ENCODE peak calls at places on chromosome 6, in six cellular contexts. O is astrocyte, F is IMR-90, S is left ventricle myocardium inferior, K is SJSA1, I is endothelial cell of umbilical vein. P is an unnamed sample. For H3K9me3, the result is how much of the 10 kb centered on the place peaks cover.

GRCh38 chr6:33732819-33733218 is 13.9 kb downstream of the IP6K3 start:
- DNase-seq in S (no peak), F (peak), K (no peak), O (no peak), I (no peak), P (no peak)

GRCh38 chr6:132812255-132812732 is 2.1 kb upstream of the RPS12 start:
- DNase-seq in I (peak), F (peak), S (no peak), O (peak), K (peak), P (no peak)

GRCh38 chr6:37032239-37032638 is 26.8 kb downstream of the FGD2 start:
- DNase-seq in F (no peak), I (no peak), O (no peak), S (no peak), K (no peak), P (no peak)

GRCh38 chr6:71510057-71510713 is 221.6 kb downstream of the OGFRL1 start:
- DNase-seq in O (peak), K (peak), I (peak), F (peak), S (peak), P (peak)

GRCh38 chr6:26027491-26028211 is 59.6 kb upstream of the HFE start:
- DNase-seq in F (no peak), S (no peak), K (no peak), O (no peak), I (no peak), P (no peak)

GRCh38 chr6:63887011-63887751 is 251.6 kb downstream of the PHF3 start:
- DNase-seq in F (no peak), I (no peak), S (no peak), K (no peak), O (no peak), P (no peak)

GRCh38 chr6:72624557-72625160 is 2.8 kb downstream of the KCNQ5 start:
- DNase-seq in S (no peak), K (no peak), I (no peak), O (no peak), F (peak), P (no peak)

GRCh38 chr6:20755631-20756030 is 221.4 kb downstream of the CDKAL1 start:
- DNase-seq in O (no peak), I (no peak), F (peak), K (no peak), S (no peak), P (no peak)

GRCh38 chr6:154732824-154733609 is at the start of gene SCAF8:
- DNase-seq in I (peak), S (peak), K (peak), F (peak), O (peak), P (peak)

GRCh38 chr6:50724381-50725124 is 11.2 kb downstream of the TFAP2D start:
- DNase-seq in I (no peak), S (no peak), F (no peak), K (no peak), O (no peak), P (no peak)

GRCh38 chr6:15362274-15363160 is 116.6 kb downstream of the JARID2 start:
- DNase-seq in K (no peak), S (no peak), F (no peak), I (no peak), O (no peak), P (no peak)

GRCh38 chr6:97819680-97820079 is 536.7 kb upstream of the MMS22L start:
- DNase-seq in K (no peak), S (no peak), I (no peak), O (no peak), F (no peak), P (no peak)

GRCh38 chr6:25868784-25869183 is 5.3 kb downstream of the SLC17A3 start:
- DNase-seq in S (no peak), O (no peak), F (no peak), I (no peak), K (no peak), P (no peak)

GRCh38 chr6:157036245-157036681 is 259.1 kb downstream of the ARID1B start:
- DNase-seq in F (peak), O (peak), I (no peak), K (no peak), S (no peak), P (no peak)

GRCh38 chr6:30644769-30645168 is 2.2 kb upstream of the C6orf136 start:
- DNase-seq in S (no peak), K (no peak), I (no peak), F (no peak), O (no peak), P (no peak)

GRCh38 chr6:68635706-68636513 is 828 bp downstream of the ADGRB3 start:
- DNase-seq in O (no peak), S (peak), I (peak), K (peak), F (no peak), P (no peak)

GRCh38 chr6:36984581-36985383 is 1.2 kb downstream of the MTCH1 start:
- DNase-seq in F (peak), I (peak), S (no peak), K (peak), O (peak), P (peak)

GRCh38 chr6:104095661-104096416 is 763.9 kb downstream of the HACE1 start:
- DNase-seq in K (no peak), O (no peak), I (no peak), S (no peak), F (no peak), P (no peak)

GRCh38 chr6:34562350-34562749 is 6.2 kb upstream of the SPDEF start:
- DNase-seq in I (no peak), S (no peak), F (no peak), O (no peak), K (no peak), P (no peak)

GRCh38 chr6:144278659-144279314 is 6.3 kb upstream of the UTRN start:
- DNase-seq in O (no peak), S (no peak), I (no peak), F (no peak), K (no peak), P (peak)

DNA sequence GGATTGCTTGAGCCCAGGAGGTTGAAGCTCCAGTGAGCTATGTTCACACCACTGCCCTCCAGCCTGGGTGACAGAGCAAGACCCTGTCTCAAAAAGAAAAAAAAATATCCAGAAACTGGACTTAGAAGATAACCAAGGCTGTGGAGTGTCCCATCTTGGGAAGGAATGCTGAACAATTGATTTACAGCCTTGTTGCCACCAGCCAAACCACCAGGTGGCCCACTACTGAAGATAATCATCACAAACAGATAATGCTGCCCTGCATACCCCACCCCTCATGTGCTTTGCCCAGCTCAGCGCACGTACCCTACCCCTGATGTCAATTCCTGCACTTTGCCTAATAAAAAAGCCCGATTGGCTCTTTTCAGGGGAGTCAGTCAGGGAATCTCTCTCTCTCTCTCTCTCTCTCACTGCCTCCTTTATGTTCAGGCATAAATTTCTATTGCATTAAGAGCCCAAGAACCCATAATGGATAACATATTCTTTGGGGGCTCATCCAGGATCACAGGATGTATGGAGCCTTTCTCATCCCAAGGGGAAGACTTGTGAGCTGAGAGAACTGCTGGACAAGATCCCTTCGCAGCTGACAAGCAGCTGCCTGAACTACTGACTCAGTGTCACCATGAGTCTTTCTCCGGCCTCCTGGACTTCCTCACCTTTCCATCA is 166.4 kb downstream of the CD24 start:
- DNase-seq in K (no peak), I (no peak), S (no peak), O (no peak), F (no peak), P (no peak)
- H3K9me3 ChIP-seq in K (under half), I (under half), S (half or more), O (under half), F (under half), P (under half)

DNA sequence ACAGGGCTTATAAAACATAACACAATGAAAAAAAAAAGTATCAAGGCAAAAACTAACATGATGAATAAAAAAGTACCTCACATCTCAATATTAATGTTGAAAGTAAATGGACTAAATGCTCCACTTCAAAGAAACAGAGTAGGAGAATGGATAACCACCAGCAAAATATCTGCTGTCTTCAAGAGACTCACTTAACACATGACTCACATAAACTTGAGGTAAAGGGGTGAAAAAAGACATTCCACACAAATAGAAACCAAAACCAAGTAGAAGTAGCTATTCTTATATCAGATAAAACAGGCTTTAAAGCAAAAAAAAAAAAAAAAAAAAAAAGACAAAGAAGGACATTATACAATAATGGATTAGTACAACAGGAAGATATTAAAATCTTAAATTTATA is 86.9 kb downstream of the TBC1D32 start:
- DNase-seq in S (no peak), F (peak), I (no peak), O (peak), K (no peak), P (no peak)
- H3K9me3 ChIP-seq in S (half or more), F (under half), I (under half), O (under half), K (under half), P (under half)

GRCh38 chr6:168376811-168377480 is 57.4 kb upstream of the DACT2 start:
- DNase-seq in O (no peak), S (no peak), I (no peak), K (no peak), F (no peak), P (peak)
- H3K9me3 ChIP-seq in O (under half), S (under half), I (under half), K (under half), F (half or more), P (under half)

GRCh38 chr6:4804095-4804494 is 27.9 kb downstream of the CDYL start:
- DNase-seq in I (no peak), K (peak), F (peak), O (peak), S (no peak), P (peak)
- H3K9me3 ChIP-seq in I (under half), K (under half), F (under half), O (under half), S (under half), P (under half)

GRCh38 chr6:161214722-161215121 is 59.1 kb downstream of the AGPAT4 start:
- DNase-seq in O (no peak), K (no peak), I (no peak), S (no peak), F (no peak), P (no peak)
- H3K9me3 ChIP-seq in O (under half), K (under half), I (under half), S (under half), F (under half), P (under half)

GRCh38 chr6:66159937-66160336 is 452.9 kb upstream of the EYS start:
- DNase-seq in O (no peak), K (no peak), I (no peak), S (no peak), F (no peak), P (no peak)
- H3K9me3 ChIP-seq in O (under half), K (under half), I (under half), S (under half), F (under half), P (under half)